ENCODE peak calls at places on chromosomes 13 and 19, in seven cellular contexts. U is NCI-H526; P is NCI-H2029; O is PC-3; K is activated gamma-delta T cell treated with Interleukin-2 at 50 U/mL for 16 hours; M is activated naive CD8-positive, alpha-beta T cell treated with anti-CD3 and anti-CD28 coated beads for 36 hours; I is nucleus accumbens. V is an unnamed sample.
A peak's percentile ranks its signal among the peaks of the same experiment; 100 is the strongest.

GRCh38 chr13:108777421-108778420 is 148.3 kb downstream of the MYO16 start:
- DNase-seq in U (no peak), P (no peak), O (peak; percentile 85), K (no peak), M (no peak), I (no peak), V (no peak)

GRCh38 chr13:57045816-57046691 is 94.7 kb upstream of the PRR20A start:
- DNase-seq in U (peak; percentile 13), P (no peak), O (no peak), K (no peak), M (no peak), I (no peak), V (no peak)

GRCh38 chr19:29302002-29302928 is 89.3 kb upstream of the UQCRFS1 start:
- DNase-seq in U (no peak), P (no peak), O (no peak), K (no peak), M (no peak), I (no peak), V (no peak)

GRCh38 chr13:48078251-48078656 is 16.6 kb downstream of the MED4 start:
- DNase-seq in U (peak; percentile 23), P (no peak), O (peak; percentile 8), K (no peak), M (peak; percentile 30), I (no peak), V (no peak)

GRCh38 chr13:74129500-74130144 is 4.6 kb downstream of the KLF12 start:
- DNase-seq in U (no peak), P (no peak), O (peak; percentile 26), K (peak; percentile 15), M (no peak), I (no peak), V (no peak)

GRCh38 chr19:35592226-35592625 is 6.3 kb downstream of the PMIS2 start:
- DNase-seq in U (peak; percentile 80), P (peak; percentile 6), O (peak; percentile 52), K (no peak), M (peak; percentile 8), I (no peak), V (no peak)

GRCh38 chr13:112905990-112906641 is 62.9 kb upstream of the MCF2L start:
- DNase-seq in U (no peak), P (peak; percentile 27), O (peak; percentile 56), K (peak; percentile 1), M (no peak), I (no peak), V (no peak)

GRCh38 chr19:33392341-33393285 is 19.1 kb downstream of the CEBPG start:
- DNase-seq in U (peak; percentile 39), P (no peak), O (no peak), K (no peak), M (no peak), I (no peak), V (no peak)

GRCh38 chr19:39738809-39739208 is 980 bp upstream of the CLC start:
- DNase-seq in U (no peak), P (no peak), O (no peak), K (no peak), M (no peak), I (no peak), V (no peak)

GRCh38 chr13:65063753-65064152 is 2166.4 kb downstream of the PCDH9 start:
- DNase-seq in U (no peak), P (peak; percentile 10), O (peak; percentile 13), K (no peak), M (no peak), I (no peak), V (no peak)

V was measured in substantia nigra.